ENCODE peak calls at places on chromosome 3, in eight cellular contexts. Y is SJSA1; E is mesenchymal stem cell; V is CD4-positive, alpha-beta memory T cell; N is A673; B is right atrium auricular region; R is uterus; I is left ventricle myocardium inferior. X is an unnamed sample.

GRCh38 chr3:177596248-177596821 is 399.1 kb upstream of the TBL1XR1 start:
- DNase-seq in Y (no peak), E (no peak), V (no peak), N (no peak), B (no peak), R (no peak), I (no peak), X (no peak)

GRCh38 chr3:173397161-173398110 is at the start of gene NLGN1:
- DNase-seq in Y (peak; percentile 37), E (peak; percentile 73), V (no peak), N (peak; percentile 54), B (peak; percentile 64), R (peak; percentile 74), I (peak; percentile 72), X (peak; percentile 77)

GRCh38 chr3:55885721-55886120 is 398.6 kb upstream of the WNT5A start:
- DNase-seq in Y (peak; percentile 47), E (peak; percentile 84), V (no peak), N (peak; percentile 76), B (no peak), R (no peak), I (no peak), X (peak; percentile 57)

GRCh38 chr3:29912600-29913288 is 631.9 kb downstream of the RBMS3 start:
- DNase-seq in Y (no peak), E (no peak), V (no peak), N (no peak), B (no peak), R (no peak), I (no peak), X (no peak)

GRCh38 chr3:53238051-53238850 is 17.6 kb downstream of the TKT start:
- DNase-seq in Y (peak; percentile 89), E (peak; percentile 93), V (no peak), N (peak; percentile 71), B (no peak), R (no peak), I (no peak), X (no peak)

GRCh38 chr3:77188210-77188609 is 148.3 kb downstream of the ROBO2 start:
- DNase-seq in Y (no peak), E (no peak), V (no peak), N (no peak), B (no peak), R (no peak), I (no peak), X (no peak)

GRCh38 chr3:61829301-61830110 is 268.1 kb downstream of the PTPRG start:
- DNase-seq in Y (no peak), E (peak; percentile 7), V (no peak), N (no peak), B (no peak), R (no peak), I (no peak), X (no peak)

GRCh38 chr3:152857082-152857481 is 22.2 kb downstream of the P2RY1 start:
- DNase-seq in Y (no peak), E (peak; percentile 26), V (no peak), N (no peak), B (no peak), R (no peak), I (no peak), X (no peak)

GRCh38 chr3:64072111-64072510 is 48.8 kb upstream of the PSMD6 start:
- DNase-seq in Y (no peak), E (no peak), V (no peak), N (no peak), B (no peak), R (no peak), I (no peak), X (no peak)

GRCh38 chr3:134944429-134944828 is 149.4 kb downstream of the EPHB1 start:
- DNase-seq in Y (no peak), E (no peak), V (no peak), N (no peak), B (no peak), R (no peak), I (no peak), X (no peak)

GRCh38 chr3:153320585-153321128 is 158.6 kb downstream of the RAP2B start:
- DNase-seq in Y (no peak), E (no peak), V (no peak), N (no peak), B (no peak), R (no peak), I (no peak), X (no peak)

GRCh38 chr3:64939747-64940450 is 252.1 kb upstream of the ADAMTS9 start:
- DNase-seq in Y (no peak), E (no peak), V (no peak), N (no peak), B (no peak), R (no peak), I (no peak), X (peak; percentile 56)

GRCh38 chr3:13881536-13882410 is 1.9 kb upstream of the WNT7A start:
- DNase-seq in Y (no peak), E (no peak), V (no peak), N (no peak), B (peak; percentile 18), R (no peak), I (no peak), X (no peak)

GRCh38 chr3:13879102-13879945 is 547 bp downstream of the WNT7A start:
- DNase-seq in Y (no peak), E (no peak), V (peak; percentile 70), N (no peak), B (no peak), R (peak; percentile 10), I (no peak), X (no peak)

GRCh38 chr3:13878711-13879101 is 1.2 kb downstream of the WNT7A start:
- DNase-seq in Y (no peak), E (no peak), V (peak; percentile 37), N (no peak), B (no peak), R (no peak), I (no peak), X (no peak)

GRCh38 chr3:13880811-13881156 is 913 bp upstream of the WNT7A start:
- DNase-seq in Y (no peak), E (no peak), V (no peak), N (no peak), B (no peak), R (peak; percentile 9), I (no peak), X (no peak)

GRCh38 chr3:13879946-13880810 is at the start of gene WNT7A:
- DNase-seq in Y (no peak), E (no peak), V (peak; percentile 78), N (peak; percentile 52), B (no peak), R (peak; percentile 10), I (no peak), X (no peak)
- H3K27me3 ChIP-seq in Y (peaks cover 57% of the 10 kb centered on the region), E (peaks cover 86% of the 10 kb centered on the region), V (no peaks in the 10 kb centered on the region), N (peaks cover 89% of the 10 kb centered on the region), B (no peaks in the 10 kb centered on the region), R (peaks cover 4% of the 10 kb centered on the region), I (peaks cover 99% of the 10 kb centered on the region), X (no peaks in the 10 kb centered on the region)

GRCh38 chr3:127545711-127546457 is 44.6 kb downstream of the TPRA1 start:
- DNase-seq in Y (no peak), E (no peak), V (no peak), N (no peak), B (no peak), R (no peak), I (no peak), X (no peak)

GRCh38 chr3:127542441-127542952 is 48.0 kb downstream of the TPRA1 start:
- DNase-seq in Y (no peak), E (no peak), V (no peak), N (no peak), B (no peak), R (no peak), I (no peak), X (no peak)

GRCh38 chr3:127544806-127545545 is 45.6 kb downstream of the TPRA1 start:
- DNase-seq in Y (no peak), E (no peak), V (no peak), N (no peak), B (no peak), R (no peak), I (no peak), X (no peak)

GRCh38 chr3:127543441-127543840 is 47.1 kb downstream of the TPRA1 start:
- DNase-seq in Y (no peak), E (no peak), V (no peak), N (no peak), B (no peak), R (no peak), I (no peak), X (no peak)

DNA sequence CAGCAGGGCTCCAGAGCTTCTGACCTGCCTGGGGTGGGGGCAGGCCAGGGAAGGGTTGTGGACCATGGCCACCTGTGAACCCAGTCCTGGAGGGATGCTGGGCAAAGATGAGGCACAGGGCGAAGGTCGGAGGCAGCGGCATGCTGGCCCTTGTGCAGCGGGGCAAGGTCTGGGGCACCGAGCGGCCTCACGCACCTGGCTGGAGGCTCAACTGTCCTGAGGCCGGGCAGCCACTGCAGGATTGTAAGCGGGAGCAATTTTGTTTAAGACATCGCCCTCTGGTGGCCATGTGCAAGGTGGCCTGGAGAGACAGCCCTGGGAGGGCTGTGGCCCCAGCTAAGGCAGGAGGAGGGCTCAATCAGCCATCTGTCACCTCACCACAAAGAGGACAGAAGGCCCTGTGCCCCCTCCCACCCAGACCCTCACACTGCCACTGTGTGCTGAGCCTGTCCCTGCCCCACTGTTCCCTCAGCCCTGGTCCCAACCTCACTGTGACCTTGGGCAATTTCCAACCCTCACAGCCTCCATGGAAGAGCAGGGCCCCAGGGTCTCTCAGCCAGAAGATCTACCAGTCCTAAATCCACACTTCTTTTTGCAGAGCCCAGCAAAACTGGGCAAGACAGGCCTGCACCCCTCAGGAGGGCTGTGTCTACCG is 46.3 kb downstream of the TPRA1 start:
- DNase-seq in Y (peak; percentile 33), E (peak; percentile 71), V (peak; percentile 56), N (peak; percentile 70), B (peak; percentile 81), R (peak; percentile 55), I (peak; percentile 63), X (peak; percentile 72)
- H3K27ac ChIP-seq in Y (no peak overlapping the region), E (no peak overlapping the region), V (no peak overlapping the region), N (no peak overlapping the region), B (no peak overlapping the region), R (no peak overlapping the region), I (peak overlapping the region; percentile 36), X (no peak overlapping the region)

DNA sequence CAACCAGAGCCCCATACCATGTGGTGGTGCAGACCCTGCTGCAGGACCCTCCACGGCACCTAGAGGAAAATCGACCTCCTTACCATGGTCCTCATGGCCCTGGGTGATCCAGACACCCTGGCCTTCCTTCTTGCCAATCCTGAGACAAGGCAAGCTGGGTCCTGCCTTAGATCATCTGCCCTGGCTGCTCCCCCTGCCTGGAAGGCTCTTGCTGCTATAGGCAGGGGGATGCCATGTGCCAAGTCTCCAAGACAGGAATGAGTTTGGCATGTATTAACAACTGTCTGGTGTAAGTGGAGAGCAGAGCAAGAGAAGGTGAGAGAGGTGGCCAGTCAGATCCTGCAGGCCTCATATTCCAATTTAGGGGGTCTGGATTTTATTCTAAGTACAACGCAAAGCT is 7.5 kb downstream of the HEG1 start:
- DNase-seq in Y (no peak), E (no peak), V (no peak), N (no peak), B (no peak), R (no peak), I (no peak), X (no peak)
- H3K4me1 ChIP-seq in Y (peaks cover 61% of the 10 kb centered on the region), E (peaks cover 26% of the 10 kb centered on the region), V (peaks cover 41% of the 10 kb centered on the region), N (peaks cover 44% of the 10 kb centered on the region), B (no peaks in the 10 kb centered on the region), R (peaks cover 8% of the 10 kb centered on the region), I (peaks cover 100% of the 10 kb centered on the region), X (peaks cover 33% of the 10 kb centered on the region)

GRCh38 chr3:192514081-192514753 is 213.1 kb downstream of the FGF12 start:
- DNase-seq in Y (no peak), E (peak; percentile 26), V (no peak), N (peak; percentile 62), B (no peak), R (no peak), I (no peak), X (peak; percentile 36)
- H3K27me3 ChIP-seq in Y (peaks cover 5% of the 10 kb centered on the region), E (peaks cover 36% of the 10 kb centered on the region), V (no peaks in the 10 kb centered on the region), N (peaks cover 78% of the 10 kb centered on the region), B (no peaks in the 10 kb centered on the region), R (no peaks in the 10 kb centered on the region), I (peaks cover 16% of the 10 kb centered on the region), X (no peaks in the 10 kb centered on the region)

X was measured in SJCRH30.